ENCODE peak calls at places on chromosomes 4 and X, in ten cellular contexts. S is G401; T is naive B cell; J is NCI-H2029; D is hepatic stellate cell; W is stimulated activated CD4-positive, alpha-beta T cell treated with anti-CD3 and anti-CD28 coated beads, Interleukin-4, amount 100 ng/mL, for 1 hour; M is activated naive CD4-positive, alpha-beta T cell treated with anti-CD3 and anti-CD28 coated beads for 36 hours; X is adipocyte; P is nucleus accumbens; C is mammary epithelial cell. E is an unnamed sample.

GRCh38 chr4:14877246-14878220 is 124.7 kb upstream of the CPEB2 start:
- DNase-seq in C (no peak), M (no peak), P (no peak), X (no peak), J (no peak), S (no peak), D (no peak), T (no peak), W (no peak), E (no peak)

GRCh38 chrX:10597871-10598270 is 22.5 kb downstream of the MID1 start:
- DNase-seq in M (peak), S (peak), X (peak), W (no peak), C (no peak), T (no peak), P (no peak), J (no peak), D (no peak), E (no peak)

GRCh38 chr4:8690216-8690786 is 97.7 kb downstream of the CPZ start:
- DNase-seq in M (no peak), X (no peak), J (no peak), W (no peak), T (no peak), C (no peak), S (no peak), P (no peak), D (no peak), E (no peak)

GRCh38 chr4:37441231-37442061 is 196.9 kb downstream of the NWD2 start:
- DNase-seq in C (peak), J (no peak), W (no peak), P (no peak), T (no peak), X (no peak), M (no peak), D (no peak), S (no peak), E (no peak)

GRCh38 chrX:129983575-129984131 is 1.2 kb downstream of the BCORL1 start:
- DNase-seq in X (peak), W (no peak), M (no peak), T (peak), D (no peak), S (no peak), J (no peak), P (no peak), C (no peak), E (no peak)

GRCh38 chrX:43176686-43177085 is 398.7 kb upstream of the PPP1R2C start:
- DNase-seq in T (no peak), C (peak), P (no peak), S (no peak), D (no peak), J (no peak), M (no peak), X (no peak), W (no peak), E (peak)

GRCh38 chr4:102723511-102723910 is 37.3 kb downstream of the MANBA start:
- DNase-seq in S (no peak), P (no peak), W (no peak), M (no peak), T (no peak), J (no peak), X (no peak), C (no peak), D (no peak), E (no peak)

GRCh38 chr4:151484396-151485102 is 75.6 kb downstream of the FHIP1A start:
- DNase-seq in D (peak), T (no peak), X (peak), S (peak), P (no peak), W (no peak), M (no peak), J (no peak), C (peak), E (no peak)

GRCh38 chrX:75623535-75623934 is 100.7 kb upstream of the ZDHHC15 start:
- DNase-seq in D (no peak), W (no peak), P (no peak), J (no peak), C (no peak), M (peak), X (peak), T (no peak), S (no peak), E (no peak)

GRCh38 chr4:128862608-128863313 is 53.3 kb downstream of the JADE1 start:
- DNase-seq in S (no peak), M (peak), P (no peak), J (no peak), C (no peak), X (no peak), T (no peak), W (peak), D (no peak), E (no peak)

GRCh38 chr4:95018845-95019244 is 261.1 kb downstream of the BMPR1B start:
- DNase-seq in S (no peak), D (no peak), X (no peak), C (no peak), W (no peak), P (no peak), T (no peak), J (no peak), M (no peak), E (no peak)

GRCh38 chr4:118120120-118120760 is 86.0 kb downstream of the NDST3 start:
- DNase-seq in P (no peak), W (no peak), S (no peak), J (no peak), T (no peak), C (no peak), D (no peak), X (no peak), M (no peak), E (no peak)

GRCh38 chr4:76373919-76374552 is 46.9 kb downstream of the CCDC158 start:
- DNase-seq in J (no peak), S (no peak), T (no peak), M (no peak), P (no peak), D (no peak), C (peak), W (no peak), X (peak), E (no peak)

GRCh38 chrX:118536687-118537461 is 41.3 kb downstream of the DOCK11 start:
- DNase-seq in C (no peak), W (peak), P (no peak), X (peak), D (peak), T (peak), S (peak), J (no peak), M (peak), E (no peak)

GRCh38 chr4:1960170-1960825 is 48.5 kb downstream of the NELFA start:
- DNase-seq in T (no peak), S (peak), W (no peak), C (no peak), M (no peak), X (peak), P (no peak), J (no peak), D (no peak), E (no peak)

GRCh38 chr4:132642196-132642817 is 506.8 kb upstream of the PCDH10 start:
- DNase-seq in T (peak), C (peak), S (peak), P (no peak), J (peak), W (no peak), X (peak), M (peak), D (peak), E (peak)

GRCh38 chr4:27016551-27016950 is 155.9 kb downstream of the STIM2 start:
- DNase-seq in M (no peak), T (no peak), P (no peak), J (no peak), W (no peak), X (no peak), S (no peak), D (no peak), C (no peak), E (no peak)

GRCh38 chr4:81621490-81621889 is 149.8 kb upstream of the RASGEF1B start:
- DNase-seq in J (no peak), P (no peak), S (no peak), D (no peak), W (no peak), X (no peak), C (no peak), M (no peak), T (no peak), E (no peak)

GRCh38 chr4:140099993-140100392 is 54.0 kb downstream of the MAML3 start:
- DNase-seq in D (no peak), S (peak), X (no peak), T (no peak), W (no peak), J (no peak), M (peak), C (no peak), P (no peak), E (no peak)

GRCh38 chr4:158129649-158130048 is 43.2 kb downstream of the GASK1B start:
- DNase-seq in W (no peak), M (no peak), D (no peak), P (no peak), X (no peak), T (no peak), C (peak), S (no peak), J (no peak), E (no peak)

GRCh38 chr4:101020956-101021355 is 326.4 kb downstream of the PPP3CA start:
- DNase-seq in J (no peak), T (no peak), P (no peak), S (no peak), W (no peak), C (peak), X (peak), D (no peak), M (no peak), E (no peak)

GRCh38 chr4:99403380-99404194 is 31.6 kb downstream of the ADH7 start:
- DNase-seq in S (no peak), P (no peak), C (peak), J (no peak), M (no peak), D (no peak), W (no peak), T (no peak), X (peak), E (no peak)

GRCh38 chr4:815464-816146 is 10.3 kb downstream of the CPLX1 start:
- DNase-seq in X (no peak), C (no peak), S (no peak), D (no peak), M (no peak), J (peak), T (no peak), W (no peak), P (no peak), E (no peak)

GRCh38 chr4:131091896-131092295 is 1995.9 kb downstream of the C4orf33 start:
- DNase-seq in M (no peak), W (no peak), J (peak), T (no peak), D (peak), S (peak), C (peak), X (peak), P (no peak), E (peak)

GRCh38 chrX:20547649-20548051 is 280.9 kb upstream of the RPS6KA3 start:
- DNase-seq in M (no peak), S (no peak), P (no peak), X (peak), C (peak), D (no peak), W (no peak), J (no peak), T (no peak), E (no peak)

GRCh38 chr4:92387459-92388069 is 83.8 kb downstream of the GRID2 start:
- DNase-seq in D (peak), W (no peak), C (peak), X (peak), S (peak), J (peak), P (no peak), T (no peak), M (no peak), E (no peak)

GRCh38 chr4:1806596-1807257 is 13.6 kb downstream of the FGFR3 start:
- DNase-seq in C (no peak), W (no peak), D (no peak), S (no peak), P (no peak), M (no peak), X (no peak), T (no peak), J (no peak), E (no peak)

GRCh38 chr4:65791807-65792308 is 121.6 kb upstream of the EPHA5 start:
- DNase-seq in X (peak), M (no peak), D (no peak), S (peak), T (no peak), J (no peak), W (no peak), P (no peak), C (peak), E (no peak)

GRCh38 chr4:151242305-151242704 is 34.7 kb upstream of the PRSS48 start:
- DNase-seq in P (no peak), X (no peak), D (no peak), C (no peak), W (no peak), T (no peak), M (no peak), J (no peak), S (no peak), E (no peak)